ENCODE peak calls at places on chromosomes 11 and 22, in eight cellular contexts. X, V, A, J, S, D, O and Q are unnamed samples.

GRCh38 chr11:119015054-119015611 is 3.0 kb downstream of the RPS25 start:
- DNase-seq in X (no peak), V (no peak), A (no peak), J (no peak), S (peak), D (no peak), O (no peak), Q (no peak)

GRCh38 chr11:77580712-77581337 is 8.9 kb upstream of the AQP11 start:
- DNase-seq in X (no peak), V (no peak), A (no peak), J (no peak), S (no peak), D (no peak), O (no peak), Q (no peak)

GRCh38 chr11:108616549-108616948 is 23.0 kb upstream of the EXPH5 start:
- DNase-seq in X (no peak), V (peak), A (no peak), J (peak), S (peak), D (peak), O (no peak), Q (no peak)

GRCh38 chr11:106624377-106624776 is 393.9 kb downstream of the GUCY1A2 start:
- DNase-seq in X (no peak), V (no peak), A (no peak), J (no peak), S (no peak), D (no peak), O (no peak), Q (no peak)

GRCh38 chr11:132114185-132114584 is 743.8 kb downstream of the NTM start:
- DNase-seq in X (no peak), V (no peak), A (no peak), J (peak), S (peak), D (no peak), O (no peak), Q (peak)

GRCh38 chr11:96123301-96123700 is 199.4 kb upstream of the MTMR2 start:
- DNase-seq in X (no peak), V (no peak), A (no peak), J (no peak), S (no peak), D (no peak), O (no peak), Q (no peak)

GRCh38 chr11:96393753-96394348 is 4.0 kb downstream of the JRKL start:
- DNase-seq in X (no peak), V (peak), A (no peak), J (peak), S (peak), D (peak), O (no peak), Q (no peak)

GRCh38 chr11:116742104-116742503 is 30.7 kb downstream of the BUD13 start:
- DNase-seq in X (no peak), V (peak), A (no peak), J (no peak), S (peak), D (peak), O (no peak), Q (no peak)

GRCh38 chr22:26669060-26669481 is 11.7 kb downstream of the MIAT start:
- DNase-seq in X (no peak), V (peak), A (no peak), J (peak), S (peak), D (peak), O (no peak), Q (no peak)

GRCh38 chr22:44080936-44081853 is 57.1 kb downstream of the PARVB start:
- DNase-seq in X (peak), V (peak), A (no peak), J (peak), S (peak), D (peak), O (peak), Q (peak)

GRCh38 chr22:47591709-47592108 is 829.3 kb downstream of the TBC1D22A start:
- DNase-seq in X (peak), V (no peak), A (no peak), J (no peak), S (no peak), D (no peak), O (no peak), Q (no peak)

GRCh38 chr11:61007383-61007970 is 36.0 kb downstream of the CD6 start:
- DNase-seq in X (no peak), V (no peak), A (peak), J (no peak), S (peak), D (peak), O (no peak), Q (no peak)

GRCh38 chr11:114563077-114563476 is 3.4 kb upstream of the NXPE1 start:
- DNase-seq in X (no peak), V (peak), A (no peak), J (no peak), S (peak), D (peak), O (no peak), Q (no peak)

GRCh38 chr22:17838180-17838865 is 64.1 kb upstream of the BID start:
- DNase-seq in X (no peak), V (no peak), A (no peak), J (no peak), S (no peak), D (no peak), O (no peak), Q (no peak)

GRCh38 chr11:76623171-76623883 is 47.2 kb downstream of the LRRC32 start:
- DNase-seq in X (no peak), V (peak), A (no peak), J (peak), S (peak), D (peak), O (no peak), Q (no peak)

GRCh38 chr11:71364176-71364671 is 84.0 kb downstream of the DHCR7 start:
- DNase-seq in X (no peak), V (no peak), A (no peak), J (no peak), S (no peak), D (no peak), O (no peak), Q (peak)

GRCh38 chr11:65386307-65387081 is at the start of gene FRMD8:
- DNase-seq in X (peak), V (peak), A (peak), J (peak), S (peak), D (peak), O (peak), Q (peak)

GRCh38 chr11:72519220-72519881 is 85.0 kb upstream of the CLPB start:
- DNase-seq in X (no peak), V (no peak), A (no peak), J (peak), S (peak), D (peak), O (no peak), Q (no peak)

GRCh38 chr22:48803171-48803992 is 1024.3 kb downstream of the BRD1 start:
- DNase-seq in X (no peak), V (no peak), A (no peak), J (no peak), S (no peak), D (no peak), O (no peak), Q (peak)

GRCh38 chr22:23565942-23566715 is 14.0 kb downstream of the IGLL1 start:
- DNase-seq in X (peak), V (no peak), A (peak), J (no peak), S (no peak), D (peak), O (no peak), Q (no peak)

GRCh38 chr11:127624455-127624854 is 623.9 kb upstream of the KIRREL3 start:
- DNase-seq in X (no peak), V (no peak), A (no peak), J (no peak), S (peak), D (no peak), O (no peak), Q (peak)

GRCh38 chr11:104005234-104005855 is 31.1 kb upstream of the DDI1 start:
- DNase-seq in X (no peak), V (peak), A (no peak), J (peak), S (peak), D (peak), O (no peak), Q (no peak)

GRCh38 chr11:46117842-46118241 is 3.4 kb downstream of the PHF21A start:
- DNase-seq in X (no peak), V (no peak), A (no peak), J (no peak), S (peak), D (no peak), O (no peak), Q (no peak)

GRCh38 chr11:36622431-36623136 is 24.5 kb upstream of the RAG2 start:
- DNase-seq in X (no peak), V (peak), A (no peak), J (peak), S (peak), D (peak), O (no peak), Q (no peak)
- H3K4me3 ChIP-seq in X (no peak), V (no peak), A (no peak), J (no peak), S (no peak), D (no peak), O (no peak), Q (no peak)

GRCh38 chr11:20670932-20671403 is 1.6 kb downstream of the NELL1 start:
- DNase-seq in X (no peak), V (no peak), A (peak), J (no peak), S (no peak), D (no peak), O (no peak), Q (no peak)
- H3K4me3 ChIP-seq in X (no peak), V (no peak), A (peak), J (no peak), S (no peak), D (no peak), O (no peak), Q (no peak)

DNA sequence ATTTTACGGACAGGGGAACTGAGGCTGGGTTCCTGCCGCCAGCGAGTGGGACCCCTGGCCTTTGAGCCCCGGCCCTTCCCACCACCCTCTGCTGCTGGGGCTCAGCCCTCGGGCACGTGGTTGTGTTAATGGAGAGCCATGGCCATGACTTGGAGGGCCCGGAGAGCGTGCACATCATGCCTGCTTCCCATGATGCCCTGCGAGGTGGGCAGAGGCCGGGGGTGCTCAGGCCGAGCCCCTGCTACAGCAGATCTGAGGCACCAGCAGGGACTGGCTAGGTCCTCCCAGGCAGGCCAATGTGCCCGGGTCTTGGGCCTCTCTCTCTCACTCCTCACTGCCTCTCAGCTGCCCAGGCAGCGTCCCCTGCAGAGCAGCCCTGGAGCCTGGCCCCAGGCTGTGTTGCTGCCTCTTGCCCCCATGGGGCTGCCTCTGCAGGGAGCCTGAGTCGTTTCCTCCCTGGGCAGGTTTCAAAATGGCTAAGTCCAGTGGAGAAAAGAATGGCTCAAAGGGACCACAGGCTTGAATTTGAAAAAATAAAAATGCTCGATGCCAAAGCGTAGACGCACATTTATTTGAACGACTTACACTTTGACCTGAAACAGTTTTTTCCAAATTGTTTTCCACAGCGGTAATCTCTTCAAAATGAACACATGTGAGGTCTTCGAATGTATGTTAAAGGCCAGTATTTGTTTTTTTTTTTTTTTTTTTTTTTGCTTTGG is 72.6 kb upstream of the CLDN5 start:
- DNase-seq in X (no peak), V (no peak), A (no peak), J (no peak), S (no peak), D (no peak), O (no peak), Q (no peak)
- H3K4me3 ChIP-seq in X (no peak), V (no peak), A (no peak), J (no peak), S (no peak), D (no peak), O (no peak), Q (no peak)

GRCh38 chr11:19441752-19442553 is 201.2 kb upstream of the E2F8 start:
- DNase-seq in X (no peak), V (peak), A (peak), J (peak), S (peak), D (peak), O (no peak), Q (peak)

GRCh38 chr11:19437760-19438159 is 197.0 kb upstream of the E2F8 start:
- DNase-seq in X (no peak), V (peak), A (no peak), J (peak), S (peak), D (peak), O (no peak), Q (no peak)

GRCh38 chr11:19444231-19444630 is 203.5 kb upstream of the E2F8 start:
- DNase-seq in X (no peak), V (peak), A (no peak), J (peak), S (peak), D (no peak), O (no peak), Q (no peak)

GRCh38 chr11:19442554-19442910 is 201.8 kb upstream of the E2F8 start:
- DNase-seq in X (no peak), V (no peak), A (no peak), J (no peak), S (no peak), D (no peak), O (no peak), Q (no peak)

DNA sequence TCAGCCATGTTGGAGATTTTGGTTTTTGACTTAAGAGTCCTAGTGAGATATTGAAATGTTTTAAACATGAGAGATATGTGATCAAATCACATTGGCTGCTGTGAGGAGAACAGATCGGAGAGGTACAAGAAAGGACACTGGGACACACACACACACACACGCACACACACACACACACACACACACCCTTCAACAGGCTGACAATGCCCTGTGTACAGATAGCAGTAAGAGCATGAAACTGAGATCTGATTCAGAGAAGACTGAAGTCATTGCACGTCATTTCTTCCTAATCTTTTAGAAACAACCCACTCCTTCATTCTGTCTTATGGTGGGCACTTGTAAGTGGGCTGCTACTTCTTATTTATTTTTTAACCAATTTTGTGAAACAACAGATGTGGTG is 200.5 kb upstream of the E2F8 start:
- DNase-seq in X (no peak), V (no peak), A (no peak), J (no peak), S (no peak), D (no peak), O (no peak), Q (no peak)
- H3K4me3 ChIP-seq in X (no peak), V (no peak), A (no peak), J (no peak), S (no peak), D (no peak), O (no peak), Q (no peak)

DNA sequence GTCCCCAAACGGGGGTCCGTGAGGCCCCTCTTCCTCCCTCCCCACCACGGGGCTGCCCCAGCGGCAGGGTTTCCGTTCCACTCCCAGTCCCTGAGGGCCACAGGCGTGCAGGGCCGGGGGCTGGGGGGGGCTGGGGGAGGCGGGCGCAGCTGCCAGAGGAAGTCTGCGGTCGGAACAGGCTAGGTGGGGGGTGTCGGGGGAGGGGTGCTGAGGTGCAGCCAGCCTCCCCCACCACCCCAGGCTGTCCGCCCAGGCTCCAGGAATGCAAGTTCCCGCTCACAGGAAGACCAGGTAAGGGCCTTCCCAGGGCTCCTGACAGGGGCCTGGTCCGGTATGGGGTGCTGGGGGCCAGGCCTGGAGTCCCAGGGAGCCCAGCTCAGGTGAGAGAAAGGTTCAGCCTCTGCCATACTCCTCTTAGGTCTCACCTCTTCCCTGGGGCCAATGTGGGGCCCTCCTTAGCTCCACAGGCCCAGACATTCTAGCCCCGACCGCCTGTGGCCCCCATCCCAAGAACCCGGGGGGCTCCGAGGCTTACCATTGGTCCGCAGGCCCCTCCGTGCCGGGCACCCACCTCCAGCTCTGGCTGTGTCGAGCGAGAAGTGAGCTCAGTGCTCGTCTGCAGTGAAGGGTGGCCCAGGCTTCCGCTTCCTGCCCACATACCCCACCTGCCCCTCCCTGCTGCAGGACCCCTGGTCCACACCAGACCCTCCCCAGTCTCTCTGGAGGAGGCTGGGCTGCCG is at the start of gene PTPRCAP:
- DNase-seq in X (peak), V (no peak), A (peak), J (no peak), S (no peak), D (no peak), O (no peak), Q (no peak)
- H3K4me3 ChIP-seq in X (no peak), V (no peak), A (no peak), J (no peak), S (no peak), D (no peak), O (no peak), Q (no peak)

DNA sequence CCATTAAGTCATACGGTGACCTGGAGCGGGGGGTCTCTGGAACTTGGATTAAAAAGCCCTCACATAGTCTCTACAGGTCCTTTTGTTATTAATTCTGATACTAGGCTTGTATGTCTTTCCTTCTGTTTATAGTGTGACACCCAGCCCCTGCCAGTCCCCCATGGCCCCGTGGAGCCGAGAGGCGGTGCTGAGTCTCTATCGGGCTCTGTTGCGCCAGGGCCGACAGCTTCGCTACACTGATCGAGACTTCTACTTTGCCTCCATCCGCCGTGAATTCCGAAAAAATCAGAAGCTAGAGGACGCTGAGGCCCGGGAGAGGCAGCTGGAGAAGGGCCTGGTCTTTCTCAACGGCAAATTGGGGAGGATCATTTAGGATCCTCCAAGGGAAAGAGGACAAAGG is 2.0 kb downstream of the MIEF1 start:
- DNase-seq in X (peak), V (no peak), A (peak), J (no peak), S (no peak), D (no peak), O (no peak), Q (peak)
- H3K4me3 ChIP-seq in X (peak), V (no peak), A (no peak), J (no peak), S (peak), D (peak), O (no peak), Q (no peak)